ENCODE peak calls at places on chromosomes 1 and 21, in ten cellular contexts. W, E, V, H, C, P, A, B, Y and Z are unnamed samples.

GRCh38 chr1:85448358-85448757 is 16.6 kb downstream of the DDAH1 start:
- DNase-seq in W (no peak), E (no peak), V (no peak), H (no peak), C (no peak), P (peak; percentile 35), A (no peak), B (peak; percentile 48), Y (peak; percentile 50), Z (no peak)

GRCh38 chr1:160407819-160408801 is 7.7 kb downstream of the VANGL2 start:
- DNase-seq in W (no peak), E (no peak), V (no peak), H (peak; percentile 46), C (no peak), P (no peak), A (no peak), B (no peak), Y (peak; percentile 77), Z (no peak)

GRCh38 chr1:63915121-63915520 is 141.3 kb downstream of the ROR1 start:
- DNase-seq in W (no peak), E (no peak), V (no peak), H (no peak), C (peak; percentile 56), P (no peak), A (no peak), B (peak; percentile 48), Y (peak; percentile 37), Z (no peak)

GRCh38 chr1:175016073-175016722 is 7.0 kb downstream of the MRPS14 start:
- DNase-seq in W (no peak), E (no peak), V (no peak), H (no peak), C (no peak), P (peak; percentile 33), A (no peak), B (no peak), Y (no peak), Z (no peak)

GRCh38 chr1:91774520-91775203 is 111.3 kb downstream of the TGFBR3 start:
- DNase-seq in W (no peak), E (no peak), V (no peak), H (no peak), C (no peak), P (peak; percentile 68), A (no peak), B (peak; percentile 67), Y (no peak), Z (no peak)

GRCh38 chr21:29298348-29299045 is at the start of gene BACH1:
- DNase-seq in W (peak; percentile 58), E (peak; percentile 54), V (peak; percentile 94), H (peak; percentile 93), C (peak; percentile 92), P (peak; percentile 98), A (peak; percentile 95), B (peak; percentile 90), Y (peak; percentile 87), Z (peak; percentile 19)

GRCh38 chr1:105137543-105138444 is 1388.1 kb downstream of the AMY1C start:
- DNase-seq in W (no peak), E (no peak), V (no peak), H (no peak), C (peak; percentile 44), P (peak; percentile 19), A (peak; percentile 46), B (no peak), Y (peak; percentile 43), Z (no peak)

GRCh38 chr1:119371800-119372199 is 3.2 kb downstream of the HAO2 start:
- DNase-seq in W (no peak), E (no peak), V (no peak), H (no peak), C (no peak), P (no peak), A (no peak), B (no peak), Y (no peak), Z (no peak)

GRCh38 chr1:235023197-235024044 is 105.2 kb downstream of the TOMM20 start:
- DNase-seq in W (no peak), E (no peak), V (no peak), H (no peak), C (no peak), P (no peak), A (no peak), B (no peak), Y (no peak), Z (no peak)

GRCh38 chr1:181356505-181357340 is 126.6 kb upstream of the CACNA1E start:
- DNase-seq in W (no peak), E (no peak), V (no peak), H (no peak), C (no peak), P (no peak), A (no peak), B (no peak), Y (no peak), Z (peak; percentile 25)

GRCh38 chr1:39701092-39701460 is 9.8 kb upstream of the HPCAL4 start:
- DNase-seq in W (no peak), E (no peak), V (no peak), H (no peak), C (no peak), P (no peak), A (no peak), B (peak; percentile 69), Y (peak; percentile 27), Z (no peak)

GRCh38 chr1:197998110-197998509 is 80.9 kb downstream of the LHX9 start:
- DNase-seq in W (no peak), E (no peak), V (no peak), H (no peak), C (no peak), P (no peak), A (no peak), B (no peak), Y (no peak), Z (no peak)

GRCh38 chr1:162674018-162674608 is 41.8 kb downstream of the DDR2 start:
- DNase-seq in W (no peak), E (no peak), V (no peak), H (no peak), C (no peak), P (no peak), A (no peak), B (peak; percentile 58), Y (peak; percentile 57), Z (no peak)

GRCh38 chr1:108816049-108816882 is 40.6 kb downstream of the AKNAD1 start:
- DNase-seq in W (no peak), E (peak; percentile 64), V (no peak), H (peak; percentile 60), C (peak; percentile 62), P (peak; percentile 81), A (peak; percentile 84), B (peak; percentile 93), Y (peak; percentile 95), Z (peak; percentile 93)

GRCh38 chr1:63628607-63629006 is 35.4 kb downstream of the PGM1 start:
- DNase-seq in W (no peak), E (no peak), V (no peak), H (no peak), C (no peak), P (no peak), A (no peak), B (no peak), Y (no peak), Z (no peak)